ENCODE peak calls at places on chromosomes 6 and 20, in six cellular contexts. D is effector memory CD8-positive, alpha-beta T cell; C is keratinocyte; I is fibroblast of pulmonary artery; H is fibroblast of gingiva; A is stimulated activated naive CD4-positive, alpha-beta T cell. S is an unnamed sample.

GRCh38 chr20:10427060-10427692 is 6.8 kb downstream of the MKKS start:
- DNase-seq in H (peak), I (peak), D (peak), A (no peak), C (no peak), S (peak)

GRCh38 chr6:69096681-69097080 is 461.6 kb downstream of the ADGRB3 start:
- DNase-seq in I (no peak), H (no peak), C (no peak), D (no peak), A (no peak), S (no peak)

GRCh38 chr20:661474-662288 is 8.7 kb upstream of the SRXN1 start:
- DNase-seq in I (no peak), A (no peak), D (no peak), H (no peak), C (no peak), S (no peak)

GRCh38 chr6:3287308-3287707 is 28.6 kb downstream of the PSMG4 start:
- DNase-seq in D (no peak), I (no peak), C (no peak), A (no peak), H (no peak), S (no peak)

GRCh38 chr20:50395258-50395729 is 114.9 kb upstream of the PTPN1 start:
- DNase-seq in C (no peak), D (no peak), H (peak), I (peak), A (no peak), S (no peak)

GRCh38 chr6:163814494-163815364 is 400.2 kb downstream of the QKI start:
- DNase-seq in I (peak), A (no peak), D (no peak), H (peak), C (no peak), S (no peak)

GRCh38 chr6:107153061-107153460 is 37.7 kb upstream of the BEND3 start:
- DNase-seq in H (no peak), C (no peak), A (no peak), D (no peak), I (no peak), S (no peak)

GRCh38 chr6:33686981-33687975 is 24.2 kb downstream of the UQCC2 start:
- DNase-seq in A (no peak), C (no peak), I (no peak), H (no peak), D (no peak), S (no peak)

GRCh38 chr6:105608711-105609374 is 206.0 kb upstream of the PREP start:
- DNase-seq in D (no peak), A (no peak), C (no peak), H (peak), I (peak), S (no peak)

GRCh38 chr20:46665602-46666001 is 14.3 kb upstream of the SLC13A3 start:
- DNase-seq in H (no peak), A (no peak), I (no peak), D (no peak), C (no peak), S (no peak)

GRCh38 chr20:53205046-53205445 is 232.9 kb downstream of the TSHZ2 start:
- DNase-seq in D (no peak), C (no peak), A (no peak), I (no peak), H (no peak), S (no peak)

GRCh38 chr6:127195833-127196232 is 70.8 kb upstream of the RNF146 start:
- DNase-seq in A (no peak), D (no peak), I (no peak), C (no peak), H (no peak), S (no peak)

GRCh38 chr6:90393232-90393884 is 96.7 kb upstream of the BACH2 start:
- DNase-seq in A (peak), D (peak), C (no peak), H (peak), I (peak), S (peak)